ENCODE peak calls at places on chromosome 13, in four cellular contexts. J, L, G and A are unnamed samples.

GRCh38 chr13:48748681-48749080 is 95.0 kb downstream of the CYSLTR2 start:
- DNase-seq in J (no peak), L (no peak), G (no peak), A (no peak)

GRCh38 chr13:51980918-51981317 is 30.3 kb downstream of the ATP7B start:
- DNase-seq in J (no peak), L (no peak), G (no peak), A (no peak)

GRCh38 chr13:109769275-109769674 is 17.1 kb downstream of the IRS2 start:
- DNase-seq in J (no peak), L (no peak), G (no peak), A (no peak)

GRCh38 chr13:42233726-42234125 is 38.2 kb upstream of the AKAP11 start:
- DNase-seq in J (no peak), L (no peak), G (no peak), A (no peak)

GRCh38 chr13:60448907-60449510 is 52.0 kb downstream of the TDRD3 start:
- DNase-seq in J (no peak), L (peak; percentile 38), G (peak; percentile 76), A (no peak)

GRCh38 chr13:110696776-110697175 is 9.1 kb downstream of the CARS2 start:
- DNase-seq in J (no peak), L (no peak), G (no peak), A (no peak)

GRCh38 chr13:104011505-104012270 is 945.5 kb upstream of the SLC10A2 start:
- DNase-seq in J (peak; percentile 43), L (no peak), G (no peak), A (no peak)

GRCh38 chr13:36430247-36431203 is 1.8 kb upstream of the CCNA1 start:
- DNase-seq in J (no peak), L (no peak), G (no peak), A (no peak)

GRCh38 chr13:27808866-27809546 is 16.7 kb downstream of the GSX1 start:
- DNase-seq in J (no peak), L (no peak), G (no peak), A (no peak)

GRCh38 chr13:25248071-25248470 is 39.2 kb downstream of the MTMR6 start:
- DNase-seq in J (no peak), L (no peak), G (no peak), A (no peak)

DNA sequence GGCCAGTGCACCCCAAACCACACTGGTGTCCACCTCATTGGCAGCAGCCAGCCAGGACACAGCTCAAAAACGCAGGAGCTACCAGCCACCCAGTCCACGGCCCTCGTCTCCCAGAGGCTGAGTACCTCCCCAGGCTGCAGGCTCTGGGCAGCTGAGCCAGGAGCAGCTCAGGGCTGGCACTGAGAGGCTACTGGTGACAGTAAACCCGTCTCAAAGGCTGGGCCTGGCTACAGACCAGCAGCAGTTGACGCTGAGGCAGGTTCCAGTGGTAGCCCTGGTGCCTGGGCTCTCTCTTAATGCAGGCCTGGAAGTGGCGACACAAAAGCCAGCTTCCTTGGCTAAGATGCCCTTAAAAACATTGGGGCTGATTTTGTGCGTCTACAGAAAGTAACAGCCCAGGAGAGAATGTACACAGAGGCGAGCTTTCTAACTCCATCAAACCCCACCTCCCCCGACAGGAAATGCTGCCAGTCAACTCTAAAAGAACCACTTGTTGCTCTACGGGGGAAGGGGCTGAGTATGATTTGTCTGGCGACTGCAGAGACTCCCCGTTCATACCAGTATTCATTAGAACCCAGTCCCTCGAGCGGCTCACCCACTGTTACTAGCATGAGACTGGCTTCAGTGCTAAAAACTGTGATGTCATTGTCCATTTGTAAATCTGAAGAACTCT is 126.3 kb downstream of the STK24 start:
- DNase-seq in J (peak; percentile 73), L (peak; percentile 19), G (no peak), A (no peak)
- H3K27ac ChIP-seq in J (peak overlapping the region; percentile 70), L (no peak overlapping the region), G (no peak overlapping the region), A (no peak overlapping the region)

GRCh38 chr13:39405107-39405506 is 197.9 kb downstream of the LHFPL6 start:
- DNase-seq in J (no peak), L (no peak), G (no peak), A (no peak)
- H3K27ac ChIP-seq in J (no peak overlapping the region), L (no peak overlapping the region), G (no peak overlapping the region), A (no peak overlapping the region)

GRCh38 chr13:87398047-87398446 is 273.1 kb upstream of the SLITRK5 start:
- DNase-seq in J (no peak), L (no peak), G (no peak), A (no peak)
- H3K27ac ChIP-seq in J (no peak overlapping the region), L (no peak overlapping the region), G (no peak overlapping the region), A (no peak overlapping the region)

DNA sequence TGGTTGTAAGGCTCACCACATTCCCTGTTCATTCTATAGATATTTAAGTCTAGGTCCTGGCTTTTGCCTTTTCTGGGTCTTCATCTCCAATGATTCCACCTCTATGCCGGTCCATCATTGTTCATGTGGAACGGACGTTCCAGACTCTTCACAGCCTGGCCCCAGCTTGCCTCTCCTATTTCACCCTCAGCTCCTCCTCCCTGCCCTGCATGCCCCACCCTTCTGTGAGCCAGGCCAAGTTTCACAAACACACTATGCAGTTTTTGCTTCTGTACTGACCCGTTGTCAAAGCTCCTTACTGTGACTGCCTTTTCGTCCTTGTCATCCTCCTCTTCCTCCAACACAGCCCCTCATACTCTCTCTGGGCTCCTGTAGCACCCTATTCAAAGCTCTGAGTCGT is 31.3 kb downstream of the TEX26 start:
- DNase-seq in J (peak; percentile 13), L (no peak), G (no peak), A (peak; percentile 39)
- H3K27ac ChIP-seq in J (no peak overlapping the region), L (no peak overlapping the region), G (no peak overlapping the region), A (no peak overlapping the region)

DNA sequence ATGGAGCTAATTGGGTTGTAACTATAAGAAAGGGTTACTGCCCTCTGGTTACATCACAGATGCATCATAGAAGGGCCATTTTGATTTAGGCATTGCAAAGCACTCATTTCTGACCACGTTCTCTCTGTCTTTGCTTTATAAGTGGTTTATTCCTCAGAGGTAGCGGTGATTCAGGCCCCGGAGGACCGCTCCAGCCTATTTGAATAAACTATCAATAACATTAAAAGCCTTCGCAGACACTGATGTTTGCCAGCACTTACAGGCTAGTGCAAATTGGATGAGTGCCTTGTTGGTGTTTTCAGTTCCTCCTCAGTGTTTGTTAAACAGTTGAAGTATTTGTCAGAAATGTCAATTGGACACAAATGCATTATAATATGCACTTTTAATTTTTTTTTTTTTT is 120.2 kb downstream of the RXFP2 start:
- DNase-seq in J (no peak), L (no peak), G (peak; percentile 43), A (no peak)
- H3K27ac ChIP-seq in J (no peak overlapping the region), L (no peak overlapping the region), G (no peak overlapping the region), A (no peak overlapping the region)

DNA sequence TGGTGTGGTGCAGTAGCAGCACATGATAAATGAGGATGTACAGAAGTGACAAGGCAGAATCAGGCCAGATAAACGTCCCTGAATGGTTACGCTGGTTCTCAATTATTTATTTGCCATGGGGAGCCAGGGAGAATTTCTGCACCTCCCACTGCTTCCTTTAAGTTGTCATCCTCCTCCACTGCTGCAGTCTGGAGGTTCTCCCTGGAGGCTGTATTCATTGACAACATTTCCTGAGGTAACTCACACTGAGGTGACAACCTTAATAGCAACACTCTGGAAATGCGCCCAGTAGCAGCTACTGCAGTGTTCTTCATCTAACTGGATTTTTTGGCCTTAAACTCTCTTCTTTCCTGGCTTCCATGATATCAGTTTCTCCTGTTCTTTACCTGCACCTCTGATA is 308.9 kb upstream of the SLITRK1 start:
- DNase-seq in J (no peak), L (no peak), G (no peak), A (no peak)
- H3K27ac ChIP-seq in J (no peak overlapping the region), L (no peak overlapping the region), G (no peak overlapping the region), A (no peak overlapping the region)

GRCh38 chr13:66139250-66139649 is 1090.9 kb downstream of the PCDH9 start:
- DNase-seq in J (no peak), L (peak; percentile 7), G (no peak), A (no peak)
- H3K27ac ChIP-seq in J (no peak overlapping the region), L (peak overlapping the region; percentile 96), G (peak overlapping the region; percentile 98), A (no peak overlapping the region)

DNA sequence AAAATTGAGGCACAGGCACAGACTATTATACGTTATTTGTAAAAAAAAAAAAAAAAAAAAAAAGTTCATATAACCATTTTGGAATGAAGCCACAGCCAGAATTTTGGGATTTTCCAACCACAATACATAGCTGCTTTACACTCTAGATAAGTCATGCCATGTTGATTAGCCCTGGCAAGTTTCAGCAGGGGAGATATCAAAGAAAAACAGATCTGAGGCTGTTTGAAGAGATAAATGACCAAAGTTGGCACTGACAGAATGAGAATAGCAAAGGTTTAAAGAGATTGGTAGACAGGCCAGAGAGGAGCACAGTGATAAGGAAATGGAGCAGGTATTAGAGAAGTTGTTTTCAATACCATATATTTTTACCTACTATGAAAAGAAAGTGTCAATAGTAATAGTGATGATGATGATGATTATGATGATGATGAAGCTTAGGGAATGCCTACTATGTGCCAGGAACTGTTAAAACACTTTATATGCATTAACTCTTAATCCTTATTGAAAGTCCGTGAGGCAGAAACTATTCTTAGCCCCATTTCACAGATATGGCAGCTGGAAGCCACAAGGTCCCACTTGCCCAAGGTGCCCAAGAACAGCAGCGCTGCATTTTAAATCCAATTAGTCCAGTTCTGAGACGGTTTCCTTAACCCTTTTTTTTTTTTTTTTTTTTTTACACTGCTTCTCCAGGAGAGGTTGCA is 105.5 kb downstream of the MBNL2 start:
- DNase-seq in J (no peak), L (no peak), G (no peak), A (no peak)
- H3K27ac ChIP-seq in J (no peak overlapping the region), L (no peak overlapping the region), G (no peak overlapping the region), A (peak overlapping the region; percentile 29)

GRCh38 chr13:43804461-43805070 is 17.8 kb upstream of the ENOX1 start:
- DNase-seq in J (peak; percentile 66), L (peak; percentile 61), G (peak; percentile 83), A (no peak)
- H3K27ac ChIP-seq in J (no peak overlapping the region), L (no peak overlapping the region), G (no peak overlapping the region), A (no peak overlapping the region)